ENCODE peak calls at places on chromosomes 13 and 19, in five cellular contexts. E is mucosa of descending colon; L is CD4-positive, alpha-beta T cell; O is myocyte; K is cardiac muscle cell. C is an unnamed sample.

GRCh38 chr13:107271226-107271625 is 703.3 kb upstream of the ARGLU1 start:
- DNase-seq in E (no peak), L (no peak), O (no peak), K (peak; percentile 79), C (no peak)

GRCh38 chr13:79030513-79030912 is 371.6 kb upstream of the OBI1 start:
- DNase-seq in E (no peak), L (no peak), O (no peak), K (no peak), C (no peak)

GRCh38 chr13:31824705-31825512 is 85.6 kb downstream of the RXFP2 start:
- DNase-seq in E (no peak), L (no peak), O (peak; percentile 54), K (peak; percentile 52), C (no peak)

GRCh38 chr19:45667620-45668341 is at the start of gene GIPR:
- DNase-seq in E (peak; percentile 87), L (peak; percentile 52), O (peak; percentile 16), K (no peak), C (peak; percentile 78)

GRCh38 chr19:5969476-5969875 is 8.5 kb downstream of the RANBP3 start:
- DNase-seq in E (no peak), L (no peak), O (no peak), K (no peak), C (no peak)

GRCh38 chr19:2010135-2010668 is 5.3 kb downstream of the BTBD2 start:
- DNase-seq in E (no peak), L (no peak), O (no peak), K (no peak), C (no peak)

GRCh38 chr19:31175564-31176348 is 173.5 kb downstream of the TSHZ3 start:
- DNase-seq in E (no peak), L (no peak), O (no peak), K (no peak), C (no peak)

GRCh38 chr19:48715681-48716171 is 3.8 kb downstream of the MAMSTR start:
- DNase-seq in E (no peak), L (no peak), O (peak; percentile 71), K (no peak), C (no peak)

GRCh38 chr19:958967-959685 is 25.0 kb upstream of the WDR18 start:
- DNase-seq in E (no peak), L (no peak), O (no peak), K (peak; percentile 35), C (no peak)

GRCh38 chr19:5394907-5395505 is 54.4 kb upstream of the PTPRS start:
- DNase-seq in E (no peak), L (no peak), O (no peak), K (no peak), C (no peak)

GRCh38 chr13:46631184-46631542 is 78.2 kb downstream of the LRCH1 start:
- DNase-seq in E (no peak), L (no peak), O (no peak), K (no peak), C (no peak)

GRCh38 chr13:102944821-102945220 is 99.0 kb downstream of the ERCC5 start:
- DNase-seq in E (no peak), L (no peak), O (no peak), K (no peak), C (no peak)

GRCh38 chr19:14267224-14267741 is 61.3 kb upstream of the ADGRL1 start:
- DNase-seq in E (no peak), L (no peak), O (no peak), K (no peak), C (no peak)

GRCh38 chr13:44331912-44332840 is 41.4 kb upstream of the SERP2 start:
- DNase-seq in E (no peak), L (no peak), O (peak; percentile 79), K (peak; percentile 97), C (no peak)

GRCh38 chr13:101869553-101869952 is 417.1 kb downstream of the ITGBL1 start:
- DNase-seq in E (no peak), L (no peak), O (no peak), K (no peak), C (no peak)

GRCh38 chr13:32391101-32391620 is 36.8 kb downstream of the N4BP2L1 start:
- DNase-seq in E (no peak), L (no peak), O (no peak), K (no peak), C (no peak)

GRCh38 chr13:85698236-85698635 is 101.0 kb downstream of the SLITRK6 start:
- DNase-seq in E (no peak), L (no peak), O (no peak), K (no peak), C (no peak)

GRCh38 chr19:7494416-7495098 is 5.7 kb upstream of the PEX11G start:
- DNase-seq in E (no peak), L (no peak), O (peak; percentile 40), K (peak; percentile 58), C (peak; percentile 32)

GRCh38 chr19:35346193-35347052 is 1.3 kb upstream of the FFAR1 start:
- DNase-seq in E (peak; percentile 81), L (peak; percentile 71), O (no peak), K (no peak), C (peak; percentile 44)

GRCh38 chr13:99377641-99378040 is 70.4 kb upstream of the GPR183 start:
- DNase-seq in E (no peak), L (no peak), O (no peak), K (no peak), C (no peak)

GRCh38 chr13:51922771-51923480 is 61.2 kb downstream of the CCDC70 start:
- DNase-seq in E (no peak), L (no peak), O (no peak), K (no peak), C (no peak)

C was measured in stomach.